ENCODE peak calls at places on chromosome 9, in eight cellular contexts. G is left kidney; E is neural crest cell; S is HuH-7; O is endothelial cell of umbilical vein; X is lower leg skin; R is KBM-7; V is stimulated activated CD4-positive, alpha-beta T cell treated with anti-CD3 and anti-CD28 coated beads, Interleukin-1b, Interleukin-23, amount 100 ng/mL, for 48 hours. N is an unnamed sample.

GRCh38 chr9:34555002-34555348 is 32.2 kb upstream of the ENHO start:
- DNase-seq in S (no peak), G (peak), X (no peak), V (no peak), O (no peak), R (no peak), E (no peak), N (no peak)

GRCh38 chr9:117547904-117548303 is 133.0 kb upstream of the ASTN2 start:
- DNase-seq in S (no peak), R (no peak), V (no peak), O (no peak), E (no peak), G (no peak), X (no peak), N (no peak)

GRCh38 chr9:130451509-130452388 is 7.0 kb downstream of the ASS1 start:
- DNase-seq in R (peak), V (no peak), G (peak), O (peak), X (peak), E (no peak), S (peak), N (peak)

GRCh38 chr9:21605489-21605931 is 123.4 kb upstream of the IFNE start:
- DNase-seq in V (no peak), X (no peak), R (no peak), G (no peak), O (peak), E (no peak), S (no peak), N (no peak)

GRCh38 chr9:83430681-83431080 is 107.5 kb downstream of the FRMD3 start:
- DNase-seq in S (no peak), V (no peak), O (no peak), X (peak), G (no peak), R (no peak), E (no peak), N (no peak)

GRCh38 chr9:34124923-34125322 is 1.6 kb downstream of the DCAF12 start:
- DNase-seq in V (no peak), G (no peak), S (no peak), O (no peak), R (peak), E (no peak), X (no peak), N (no peak)

GRCh38 chr9:131676431-131676972 is 63.4 kb downstream of the RAPGEF1 start:
- DNase-seq in X (no peak), S (no peak), R (no peak), V (no peak), O (no peak), E (no peak), G (no peak), N (no peak)

GRCh38 chr9:14096182-14096922 is 217.6 kb downstream of the NFIB start:
- DNase-seq in X (no peak), E (no peak), R (no peak), G (peak), O (peak), V (no peak), S (no peak), N (no peak)

GRCh38 chr9:104093162-104093561 is 947 bp upstream of the SMC2 start:
- DNase-seq in G (peak), X (no peak), E (no peak), V (no peak), S (no peak), R (no peak), O (no peak), N (no peak)